ENCODE peak calls at places on chromosomes 6 and 20, in four cellular contexts. One of them, this sample, is unnamed.

GRCh38 chr20:32685541-32686529 is 12.1 kb upstream of the C20orf203 start:
- DNase-seq in A549: no peak
- DNase-seq in gastrocnemius medialis: no peak
- DNase-seq in K562: no peak
- DNase-seq in this sample: peak

GRCh38 chr6:17574871-17575560 is 25.1 kb upstream of the FAM8A1 start:
- DNase-seq in K562: no peak
- DNase-seq in A549: no peak
- DNase-seq in gastrocnemius medialis: no peak
- DNase-seq in this sample: no peak

GRCh38 chr6:28757429-28758045 is 166.2 kb downstream of the TRIM27 start:
- DNase-seq in gastrocnemius medialis: no peak
- DNase-seq in K562: no peak
- DNase-seq in A549: no peak
- DNase-seq in this sample: no peak

GRCh38 chr20:34794006-34794585 is 31.4 kb downstream of the NCOA6 start:
- DNase-seq in gastrocnemius medialis: no peak
- DNase-seq in K562: no peak
- DNase-seq in A549: no peak
- DNase-seq in this sample: no peak

GRCh38 chr6:93317587-93317986 is 101.8 kb downstream of the EPHA7 start:
- DNase-seq in A549: no peak
- DNase-seq in K562: no peak
- DNase-seq in gastrocnemius medialis: no peak
- DNase-seq in this sample: no peak

GRCh38 chr6:42136508-42137191 is 5.8 kb downstream of the C6orf132 start:
- DNase-seq in K562: peak
- DNase-seq in gastrocnemius medialis: no peak
- DNase-seq in A549: peak
- DNase-seq in this sample: no peak

GRCh38 chr20:17445561-17445960 is 85.6 kb downstream of the BFSP1 start:
- DNase-seq in A549: no peak
- DNase-seq in gastrocnemius medialis: no peak
- DNase-seq in K562: no peak
- DNase-seq in this sample: no peak

GRCh38 chr20:11453430-11453829 is 464.3 kb upstream of the BTBD3 start:
- DNase-seq in K562: no peak
- DNase-seq in A549: peak
- DNase-seq in gastrocnemius medialis: no peak
- DNase-seq in this sample: no peak

GRCh38 chr6:98539669-98540207 is 294.6 kb upstream of the POU3F2 start:
- DNase-seq in gastrocnemius medialis: no peak
- DNase-seq in A549: no peak
- DNase-seq in K562: no peak
- DNase-seq in this sample: no peak

GRCh38 chr6:129416337-129416990 is 293.5 kb downstream of the ARHGAP18 start:
- DNase-seq in gastrocnemius medialis: no peak
- DNase-seq in A549: no peak
- DNase-seq in K562: no peak
- DNase-seq in this sample: no peak

GRCh38 chr6:46323312-46323965 is 152.7 kb upstream of the ENPP5 start:
- DNase-seq in gastrocnemius medialis: peak
- DNase-seq in A549: no peak
- DNase-seq in K562: no peak
- DNase-seq in this sample: no peak

GRCh38 chr6:170251776-170252571 is 38.9 kb downstream of the DLL1 start:
- DNase-seq in A549: no peak
- DNase-seq in gastrocnemius medialis: no peak
- DNase-seq in K562: no peak
- DNase-seq in this sample: no peak

GRCh38 chr20:792248-792647 is 23.9 kb upstream of the SLC52A3 start:
- DNase-seq in K562: no peak
- DNase-seq in gastrocnemius medialis: no peak
- DNase-seq in A549: no peak
- DNase-seq in this sample: no peak

GRCh38 chr6:54294965-54295532 is 13.2 kb upstream of the TINAG start:
- DNase-seq in gastrocnemius medialis: no peak
- DNase-seq in A549: no peak
- DNase-seq in K562: no peak
- DNase-seq in this sample: no peak

GRCh38 chr6:158066161-158066781 is 84.6 kb downstream of the SYNJ2 start:
- DNase-seq in A549: no peak
- DNase-seq in K562: no peak
- DNase-seq in gastrocnemius medialis: no peak
- DNase-seq in this sample: no peak

GRCh38 chr6:32952817-32953739 is at the start of gene HLA-DMA:
- DNase-seq in A549: peak
- DNase-seq in K562: peak
- DNase-seq in gastrocnemius medialis: peak
- DNase-seq in this sample: peak

GRCh38 chr6:166343157-166343502 is 785 bp upstream of the SFT2D1 start:
- DNase-seq in gastrocnemius medialis: no peak
- DNase-seq in K562: no peak
- DNase-seq in A549: no peak
- DNase-seq in this sample: no peak

GRCh38 chr6:166344240-166344639 is 1.9 kb upstream of the SFT2D1 start:
- DNase-seq in gastrocnemius medialis: no peak
- DNase-seq in K562: no peak
- DNase-seq in A549: no peak
- DNase-seq in this sample: no peak

GRCh38 chr6:166341915-166342292 is 441 bp downstream of the SFT2D1 start:
- DNase-seq in K562: no peak
- DNase-seq in A549: no peak
- DNase-seq in gastrocnemius medialis: no peak
- DNase-seq in this sample: no peak

GRCh38 chr6:166341464-166341863 is 881 bp downstream of the SFT2D1 start:
- DNase-seq in A549: no peak
- DNase-seq in gastrocnemius medialis: no peak
- DNase-seq in K562: no peak
- DNase-seq in this sample: no peak

GRCh38 chr6:166342293-166343156 is at the start of gene SFT2D1:
- DNase-seq in K562: peak
- DNase-seq in A549: peak
- DNase-seq in gastrocnemius medialis: peak
- DNase-seq in this sample: peak
- TF ChIP-seq POLR2A in K562: peak
- TF ChIP-seq POLR2A in A549: peak
- TF ChIP-seq POLR2A in gastrocnemius medialis: peak
- TF ChIP-seq POLR2A in this sample: peak

DNA sequence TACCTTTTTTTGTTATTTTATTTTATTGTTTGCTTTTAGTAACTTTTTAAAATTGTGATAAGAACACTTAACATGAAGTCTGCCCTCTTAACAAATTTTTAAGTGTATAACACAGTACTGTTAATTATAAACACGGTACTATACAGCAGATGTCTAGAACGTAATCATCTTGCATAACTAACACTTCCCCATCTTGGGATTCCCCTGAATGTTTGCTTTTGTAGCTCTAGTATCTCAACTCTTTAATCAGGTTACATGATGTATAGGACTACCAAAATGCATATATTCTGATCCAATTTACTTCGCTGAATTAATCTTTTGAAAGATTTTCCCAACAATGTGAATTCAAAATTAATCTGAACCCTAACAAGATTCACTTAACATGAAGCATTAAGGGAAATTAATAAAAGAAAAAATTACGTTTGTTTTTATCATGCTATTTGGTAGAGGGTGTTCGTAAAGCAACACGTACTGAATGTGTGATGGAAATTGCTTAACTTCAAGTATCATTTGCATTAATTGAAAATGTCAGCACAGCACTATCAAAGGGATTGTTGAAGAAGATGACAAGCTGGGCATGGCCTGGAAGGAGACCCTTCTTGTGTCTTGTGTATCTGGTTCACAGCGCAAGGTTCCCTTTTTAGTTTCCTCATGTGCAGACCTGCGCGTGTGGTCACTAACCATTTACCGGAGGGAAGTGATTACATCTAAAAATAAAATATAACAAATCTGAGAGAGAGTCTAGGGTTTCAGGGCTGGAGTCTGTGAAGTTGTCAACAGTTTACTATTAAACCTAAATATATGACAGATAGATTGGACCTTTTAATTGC is 15.2 kb downstream of the COL19A1 start:
- DNase-seq in K562: no peak
- DNase-seq in gastrocnemius medialis: no peak
- DNase-seq in A549: no peak
- DNase-seq in this sample: no peak
- TF ChIP-seq POLR2A in K562: no peak
- TF ChIP-seq POLR2A in gastrocnemius medialis: no peak
- TF ChIP-seq POLR2A in A549: no peak
- TF ChIP-seq POLR2A in this sample: no peak

GRCh38 chr20:1803216-1804128 is 91.7 kb upstream of the SIRPA start:
- DNase-seq in A549: no peak
- DNase-seq in K562: no peak
- DNase-seq in gastrocnemius medialis: peak
- DNase-seq in this sample: peak
- TF ChIP-seq POLR2A in A549: no peak
- TF ChIP-seq POLR2A in K562: no peak
- TF ChIP-seq POLR2A in gastrocnemius medialis: peak
- TF ChIP-seq POLR2A in this sample: peak

GRCh38 chr6:37005061-37005810 is at the start of gene FGD2:
- DNase-seq in gastrocnemius medialis: no peak
- DNase-seq in K562: peak
- DNase-seq in A549: no peak
- DNase-seq in this sample: no peak
- TF ChIP-seq POLR2A in gastrocnemius medialis: no peak
- TF ChIP-seq POLR2A in K562: no peak
- TF ChIP-seq POLR2A in A549: no peak
- TF ChIP-seq POLR2A in this sample: no peak

GRCh38 chr20:48785801-48786200 is 42.0 kb downstream of the PREX1 start:
- DNase-seq in K562: no peak
- DNase-seq in A549: no peak
- DNase-seq in gastrocnemius medialis: no peak
- DNase-seq in this sample: no peak

GRCh38 chr20:48785256-48785655 is 42.5 kb downstream of the PREX1 start:
- DNase-seq in gastrocnemius medialis: no peak
- DNase-seq in A549: no peak
- DNase-seq in K562: no peak
- DNase-seq in this sample: no peak

GRCh38 chr20:48782901-48783308 is 44.9 kb downstream of the PREX1 start:
- DNase-seq in A549: no peak
- DNase-seq in gastrocnemius medialis: no peak
- DNase-seq in K562: no peak
- DNase-seq in this sample: no peak

GRCh38 chr20:48783533-48784272 is 44.1 kb downstream of the PREX1 start:
- DNase-seq in K562: no peak
- DNase-seq in gastrocnemius medialis: no peak
- DNase-seq in A549: no peak
- DNase-seq in this sample: no peak

DNA sequence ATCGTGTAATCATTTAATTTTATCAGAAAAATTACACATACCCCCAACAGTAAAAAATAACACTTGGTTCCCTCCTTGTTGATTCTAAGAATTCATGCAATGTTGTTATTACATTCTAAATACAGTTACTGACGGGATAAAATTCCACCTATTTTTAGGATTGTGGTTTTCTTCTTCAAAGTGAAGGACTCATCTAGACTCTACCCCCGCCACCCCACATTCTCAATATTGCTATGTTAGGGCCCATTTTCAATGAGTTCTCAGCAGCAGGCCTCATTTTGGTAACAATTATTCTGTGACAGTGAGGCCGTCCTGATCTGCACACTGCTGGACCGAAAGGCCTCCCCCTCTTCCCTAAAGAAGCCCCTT is 43.5 kb downstream of the PREX1 start:
- DNase-seq in A549: no peak
- DNase-seq in gastrocnemius medialis: no peak
- DNase-seq in K562: no peak
- DNase-seq in this sample: no peak
- TF ChIP-seq POLR2A in A549: no peak
- TF ChIP-seq POLR2A in gastrocnemius medialis: no peak
- TF ChIP-seq POLR2A in K562: no peak
- TF ChIP-seq POLR2A in this sample: no peak

DNA sequence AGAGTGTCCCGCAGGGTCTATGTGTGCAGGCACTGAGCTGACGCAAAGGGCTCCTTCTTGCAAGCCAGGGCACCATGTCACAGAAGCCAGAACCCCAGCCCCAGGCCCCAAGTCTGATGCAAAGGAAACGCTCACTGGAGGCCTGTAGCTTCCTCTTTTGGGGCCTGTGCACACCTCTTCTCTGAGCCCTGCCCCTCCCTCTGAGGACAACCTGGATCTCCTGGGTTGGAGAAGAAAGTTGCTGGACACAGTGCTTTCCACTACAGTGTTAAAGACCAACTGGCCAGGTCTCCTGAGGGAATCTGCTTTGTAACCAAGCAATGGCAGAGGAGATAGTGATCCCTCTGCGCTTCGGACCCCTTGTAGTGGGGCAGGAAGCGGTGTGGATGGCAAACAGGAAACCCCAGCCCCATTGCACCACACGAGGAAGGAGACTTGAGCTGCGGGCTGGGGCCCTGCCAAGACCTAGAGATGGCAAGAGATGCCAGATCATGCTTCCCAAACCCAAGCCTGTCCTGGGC is 90.0 kb downstream of the PRND start:
- DNase-seq in gastrocnemius medialis: peak
- DNase-seq in K562: no peak
- DNase-seq in A549: no peak
- DNase-seq in this sample: peak
- TF ChIP-seq POLR2A in gastrocnemius medialis: no peak
- TF ChIP-seq POLR2A in K562: no peak
- TF ChIP-seq POLR2A in A549: no peak
- TF ChIP-seq POLR2A in this sample: no peak